ENCODE peak calls at places on chromosomes 7 and 10, in nine cellular contexts. P, R, K, S, V, E, Z, H and O are unnamed samples.

GRCh38 chr10:104483582-104483981 is 129.9 kb downstream of the CFAP58 start:
- DNase-seq in P (no peak), R (no peak), K (no peak), S (no peak), V (peak; percentile 25), E (no peak), Z (no peak), H (no peak), O (no peak)

GRCh38 chr10:130362308-130362761 is 226.1 kb downstream of the GLRX3 start:
- DNase-seq in P (peak; percentile 48), R (no peak), K (no peak), S (no peak), V (no peak), E (no peak), Z (no peak), H (no peak), O (no peak)

GRCh38 chr10:4028027-4028471 is 243.0 kb upstream of the KLF6 start:
- DNase-seq in P (no peak), R (no peak), K (peak; percentile 88), S (no peak), V (no peak), E (no peak), Z (no peak), H (no peak), O (no peak)

GRCh38 chr10:59517961-59518360 is 155.6 kb upstream of the FAM13C start:
- DNase-seq in P (no peak), R (no peak), K (no peak), S (no peak), V (no peak), E (no peak), Z (no peak), H (no peak), O (no peak)

GRCh38 chr7:139619367-139619657 is 95.8 kb downstream of the CLEC2L start:
- DNase-seq in P (no peak), R (no peak), K (peak; percentile 59), S (no peak), V (no peak), E (no peak), Z (no peak), H (no peak), O (peak; percentile 26)

GRCh38 chr10:122140477-122140902 is 130.6 kb upstream of the BTBD16 start:
- DNase-seq in P (no peak), R (peak; percentile 41), K (peak; percentile 77), S (no peak), V (no peak), E (no peak), Z (peak; percentile 44), H (no peak), O (peak; percentile 89)

GRCh38 chr7:146008293-146008692 is 108.3 kb upstream of the CNTNAP2 start:
- DNase-seq in P (no peak), R (no peak), K (no peak), S (no peak), V (no peak), E (no peak), Z (no peak), H (no peak), O (no peak)

GRCh38 chr10:122124808-122125207 is 135.8 kb downstream of the TACC2 start:
- DNase-seq in P (no peak), R (no peak), K (no peak), S (no peak), V (no peak), E (no peak), Z (no peak), H (no peak), O (no peak)

GRCh38 chr10:109723305-109723704 is 200.0 kb downstream of the XPNPEP1 start:
- DNase-seq in P (no peak), R (no peak), K (no peak), S (no peak), V (no peak), E (no peak), Z (no peak), H (no peak), O (no peak)

DNA sequence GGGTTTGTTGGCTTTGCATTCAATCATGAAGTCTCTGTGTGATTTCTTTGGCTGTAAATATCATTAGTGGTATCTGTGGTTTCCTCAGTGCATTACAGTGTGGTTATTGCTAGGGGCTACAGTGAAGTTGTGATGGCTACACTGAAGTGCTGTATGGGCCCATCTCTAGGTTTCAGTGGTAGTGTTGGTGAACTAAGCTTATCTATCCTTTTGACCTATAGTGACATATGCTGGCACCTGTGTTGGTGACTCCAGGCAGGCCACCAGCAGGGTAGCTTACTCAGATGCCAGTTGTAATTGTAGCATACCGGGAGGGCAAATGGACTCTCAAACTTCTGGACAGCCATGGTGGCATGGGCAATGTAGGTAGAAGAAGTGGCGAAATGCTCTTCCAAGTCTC is 219.0 kb downstream of the ANKRD30A start:
- DNase-seq in P (no peak), R (no peak), K (no peak), S (no peak), V (no peak), E (no peak), Z (no peak), H (no peak), O (no peak)
- H3K27ac ChIP-seq in P (no peak overlapping the region), R (no peak overlapping the region), K (no peak overlapping the region), S (no peak overlapping the region), V (no peak overlapping the region), E (no peak overlapping the region), Z (no peak overlapping the region), H (no peak overlapping the region), O (no peak overlapping the region)

GRCh38 chr7:40761757-40762342 is 627.0 kb downstream of the SUGCT start:
- DNase-seq in P (no peak), R (no peak), K (peak; percentile 42), S (no peak), V (no peak), E (no peak), Z (no peak), H (no peak), O (no peak)

GRCh38 chr7:40760997-40761396 is 626.2 kb downstream of the SUGCT start:
- DNase-seq in P (no peak), R (no peak), K (peak; percentile 51), S (no peak), V (no peak), E (no peak), Z (no peak), H (no peak), O (no peak)

GRCh38 chr7:40763319-40764287 is 628.8 kb downstream of the SUGCT start:
- DNase-seq in P (no peak), R (no peak), K (peak; percentile 82), S (no peak), V (no peak), E (no peak), Z (no peak), H (no peak), O (no peak)

GRCh38 chr7:40760293-40760964 is 625.6 kb downstream of the SUGCT start:
- DNase-seq in P (no peak), R (no peak), K (peak; percentile 46), S (no peak), V (no peak), E (no peak), Z (no peak), H (no peak), O (no peak)

GRCh38 chr7:40765633-40766032 is 630.8 kb downstream of the SUGCT start:
- DNase-seq in P (no peak), R (no peak), K (no peak), S (no peak), V (no peak), E (no peak), Z (no peak), H (no peak), O (no peak)
- H3K27ac ChIP-seq in P (no peak overlapping the region), R (no peak overlapping the region), K (no peak overlapping the region), S (no peak overlapping the region), V (no peak overlapping the region), E (no peak overlapping the region), Z (no peak overlapping the region), H (no peak overlapping the region), O (no peak overlapping the region)

GRCh38 chr7:137578541-137578940 is 235.0 kb upstream of the PTN start:
- DNase-seq in P (no peak), R (no peak), K (no peak), S (no peak), V (no peak), E (no peak), Z (no peak), H (no peak), O (peak; percentile 17)

GRCh38 chr7:137577184-137577583 is 233.7 kb upstream of the PTN start:
- DNase-seq in P (no peak), R (no peak), K (no peak), S (no peak), V (no peak), E (no peak), Z (no peak), H (no peak), O (no peak)

GRCh38 chr7:137576481-137576880 is 232.9 kb upstream of the PTN start:
- DNase-seq in P (no peak), R (no peak), K (no peak), S (no peak), V (no peak), E (no peak), Z (no peak), H (no peak), O (no peak)

GRCh38 chr7:137583199-137583598 is 239.7 kb upstream of the PTN start:
- DNase-seq in P (no peak), R (no peak), K (no peak), S (no peak), V (no peak), E (no peak), Z (no peak), H (no peak), O (no peak)

DNA sequence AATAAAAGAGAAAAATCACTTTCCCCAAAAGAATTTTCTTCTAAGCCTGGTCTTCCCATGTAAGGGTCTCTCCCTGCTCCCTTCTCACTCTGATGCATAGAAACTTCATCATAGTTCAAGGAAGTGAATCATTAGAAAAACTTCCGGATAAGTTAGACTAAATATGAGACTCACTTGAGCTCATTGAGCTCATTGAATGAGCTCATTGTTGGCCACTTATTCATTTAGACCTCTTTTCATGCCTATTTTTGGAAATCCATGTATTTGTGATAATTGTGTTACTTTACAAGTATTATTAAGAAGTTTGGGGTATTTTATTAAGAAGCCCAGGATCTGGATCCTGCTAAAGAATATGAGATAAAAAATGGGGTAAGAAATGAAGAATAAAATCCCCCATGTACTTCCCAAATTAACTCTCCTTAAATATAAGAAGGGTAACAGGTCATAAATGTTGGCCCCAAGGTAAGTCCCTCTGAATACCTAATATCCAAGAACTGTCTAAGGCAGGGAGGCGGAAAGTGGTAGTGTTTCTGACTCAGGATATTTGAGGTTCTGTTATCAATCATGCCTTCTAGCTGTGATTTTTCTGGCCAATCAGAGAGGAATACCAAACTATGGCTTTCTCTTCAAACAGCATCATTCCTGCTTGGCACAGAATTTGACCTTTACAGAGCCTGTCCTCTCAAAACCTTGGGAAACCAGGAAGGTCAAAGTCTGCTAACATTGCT is 236.5 kb upstream of the PTN start:
- DNase-seq in P (no peak), R (no peak), K (peak; percentile 83), S (no peak), V (no peak), E (no peak), Z (no peak), H (no peak), O (peak; percentile 90)
- H3K27ac ChIP-seq in P (peak overlapping the region; percentile 85), R (no peak overlapping the region), K (peak overlapping the region; percentile 74), S (no peak overlapping the region), V (no peak overlapping the region), E (no peak overlapping the region), Z (no peak overlapping the region), H (no peak overlapping the region), O (peak overlapping the region; percentile 92)

DNA sequence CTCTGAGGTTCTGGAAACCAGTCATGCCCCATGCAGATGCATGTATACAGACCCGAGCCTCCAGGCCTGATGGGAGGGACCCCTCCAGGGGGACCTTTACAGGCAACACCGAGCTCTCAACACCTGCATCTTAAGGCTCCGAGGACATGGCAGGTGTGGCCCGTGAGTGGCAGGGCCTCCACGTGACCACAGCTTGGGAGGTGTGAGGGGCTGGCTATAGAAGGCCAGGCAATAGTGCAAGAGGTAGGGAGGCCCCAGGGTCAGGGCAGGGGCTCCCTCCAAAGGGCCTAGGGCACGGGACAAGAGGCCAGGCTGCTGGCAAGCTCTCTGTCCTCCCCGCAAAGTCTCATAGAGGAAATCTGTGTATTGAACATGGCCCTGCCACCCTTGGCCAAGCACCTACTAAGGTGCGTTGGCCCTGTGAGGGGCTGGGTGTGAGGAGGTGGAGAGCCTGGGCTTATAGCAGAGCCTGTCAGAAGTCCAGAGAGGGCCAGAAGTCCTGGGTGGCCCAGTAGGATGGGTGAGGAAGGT is 134.2 kb downstream of the PTPN20 start:
- DNase-seq in P (peak; percentile 55), R (no peak), K (no peak), S (no peak), V (no peak), E (no peak), Z (no peak), H (no peak), O (no peak)
- H3K27ac ChIP-seq in P (no peak overlapping the region), R (no peak overlapping the region), K (no peak overlapping the region), S (no peak overlapping the region), V (no peak overlapping the region), E (no peak overlapping the region), Z (no peak overlapping the region), H (no peak overlapping the region), O (no peak overlapping the region)